ENCODE peak calls at places on chromosomes 13 and 19, in seven cellular contexts. N is IMR-90, U is ovary, M is left lung, V is stomach, B is psoas muscle, G is colonic mucosa. X is an unnamed sample.

GRCh38 chr19:37056776-37057175 is 21.5 kb upstream of the ZNF420 start:
- DNase-seq in U (no peak), V (no peak), N (no peak), M (no peak), G (no peak), B (no peak), X (no peak)

GRCh38 chr19:45467115-45467455 is 711 bp upstream of the FOSB start:
- DNase-seq in N (no peak), B (no peak), V (no peak), U (no peak), M (no peak), G (no peak), X (no peak)

GRCh38 chr13:26022538-26023292 is 29.1 kb downstream of the SHISA2 start:
- DNase-seq in G (no peak), M (peak), N (peak), B (peak), U (no peak), V (peak), X (no peak)

GRCh38 chr19:16233081-16233776 is 35.5 kb downstream of the AP1M1 start:
- DNase-seq in V (no peak), B (no peak), M (peak), U (no peak), N (no peak), G (no peak), X (no peak)

GRCh38 chr13:71949441-71949840 is 82.4 kb upstream of the DACH1 start:
- DNase-seq in U (no peak), V (no peak), M (no peak), B (no peak), N (no peak), G (no peak), X (no peak)

GRCh38 chr13:20241593-20241992 is 9.5 kb upstream of the GJB6 start:
- DNase-seq in G (no peak), M (no peak), N (no peak), U (no peak), V (no peak), B (no peak), X (no peak)

GRCh38 chr13:43686557-43686956 is 100.2 kb downstream of the ENOX1 start:
- DNase-seq in U (peak), V (no peak), G (no peak), M (no peak), B (peak), N (peak), X (no peak)

GRCh38 chr19:1042689-1043511 is 3.0 kb downstream of the ABCA7 start:
- DNase-seq in V (no peak), M (peak), U (no peak), N (no peak), B (peak), G (peak), X (no peak)

GRCh38 chr13:48808689-48809088 is 155.0 kb downstream of the CYSLTR2 start:
- DNase-seq in B (no peak), V (no peak), G (no peak), N (peak), U (no peak), M (no peak), X (no peak)

GRCh38 chr13:75612354-75612753 is 23.8 kb upstream of the LMO7 start:
- DNase-seq in U (no peak), N (peak), V (no peak), M (no peak), G (no peak), B (no peak), X (no peak)

GRCh38 chr13:31835932-31836331 is 96.6 kb downstream of the RXFP2 start:
- DNase-seq in U (no peak), N (peak), M (no peak), B (no peak), V (no peak), G (no peak), X (no peak)

GRCh38 chr13:111883571-111884343 is 183.2 kb upstream of the SOX1 start:
- DNase-seq in G (no peak), N (no peak), U (no peak), M (no peak), B (no peak), V (no peak), X (no peak)

GRCh38 chr19:3095375-3096191 is 1.4 kb downstream of the GNA11 start:
- DNase-seq in G (peak), U (no peak), B (peak), M (peak), N (no peak), V (no peak), X (no peak)

GRCh38 chr13:94416454-94417080 is 62.9 kb downstream of the DCT start:
- DNase-seq in U (no peak), N (peak), V (no peak), M (no peak), G (no peak), B (no peak), X (peak)

GRCh38 chr13:56189439-56189838 is 951.3 kb upstream of the PRR20A start:
- DNase-seq in M (no peak), G (no peak), B (no peak), N (no peak), U (no peak), V (no peak), X (no peak)

GRCh38 chr19:41951686-41952172 is 7.4 kb downstream of the RABAC1 start:
- DNase-seq in U (peak), V (peak), N (peak), B (peak), M (peak), G (peak), X (peak)

GRCh38 chr13:99626461-99627082 is 125.3 kb downstream of the TM9SF2 start:
- DNase-seq in U (peak), V (no peak), G (no peak), N (peak), B (no peak), M (no peak), X (no peak)

GRCh38 chr13:113907637-113908617 is 44.1 kb upstream of the GAS6 start:
- DNase-seq in V (peak), U (no peak), G (peak), B (no peak), M (no peak), N (peak), X (no peak)

GRCh38 chr19:17718988-17719711 is at the start of gene MAP1S:
- DNase-seq in B (peak), G (peak), M (peak), U (peak), V (peak), N (peak), X (peak)

GRCh38 chr19:53912653-53913052 is 3.6 kb downstream of the CACNG7 start:
- DNase-seq in M (peak), B (no peak), G (no peak), U (no peak), N (no peak), V (no peak), X (no peak)

GRCh38 chr19:11596156-11596555 is 1.1 kb upstream of the ZNF627 start:
- DNase-seq in U (no peak), G (no peak), V (no peak), N (no peak), M (no peak), B (no peak), X (no peak)

GRCh38 chr19:11598103-11598483 is 810 bp downstream of the ZNF627 start:
- DNase-seq in B (no peak), M (no peak), V (no peak), G (no peak), N (no peak), U (no peak), X (no peak)

GRCh38 chr19:11598746-11599145 is 1.5 kb downstream of the ZNF627 start:
- DNase-seq in U (no peak), N (no peak), B (no peak), V (no peak), G (no peak), M (no peak), X (no peak)

GRCh38 chr19:11594084-11594483 is 3.2 kb upstream of the ZNF627 start:
- DNase-seq in B (no peak), U (no peak), G (no peak), V (no peak), M (no peak), N (no peak), X (no peak)

DNA sequence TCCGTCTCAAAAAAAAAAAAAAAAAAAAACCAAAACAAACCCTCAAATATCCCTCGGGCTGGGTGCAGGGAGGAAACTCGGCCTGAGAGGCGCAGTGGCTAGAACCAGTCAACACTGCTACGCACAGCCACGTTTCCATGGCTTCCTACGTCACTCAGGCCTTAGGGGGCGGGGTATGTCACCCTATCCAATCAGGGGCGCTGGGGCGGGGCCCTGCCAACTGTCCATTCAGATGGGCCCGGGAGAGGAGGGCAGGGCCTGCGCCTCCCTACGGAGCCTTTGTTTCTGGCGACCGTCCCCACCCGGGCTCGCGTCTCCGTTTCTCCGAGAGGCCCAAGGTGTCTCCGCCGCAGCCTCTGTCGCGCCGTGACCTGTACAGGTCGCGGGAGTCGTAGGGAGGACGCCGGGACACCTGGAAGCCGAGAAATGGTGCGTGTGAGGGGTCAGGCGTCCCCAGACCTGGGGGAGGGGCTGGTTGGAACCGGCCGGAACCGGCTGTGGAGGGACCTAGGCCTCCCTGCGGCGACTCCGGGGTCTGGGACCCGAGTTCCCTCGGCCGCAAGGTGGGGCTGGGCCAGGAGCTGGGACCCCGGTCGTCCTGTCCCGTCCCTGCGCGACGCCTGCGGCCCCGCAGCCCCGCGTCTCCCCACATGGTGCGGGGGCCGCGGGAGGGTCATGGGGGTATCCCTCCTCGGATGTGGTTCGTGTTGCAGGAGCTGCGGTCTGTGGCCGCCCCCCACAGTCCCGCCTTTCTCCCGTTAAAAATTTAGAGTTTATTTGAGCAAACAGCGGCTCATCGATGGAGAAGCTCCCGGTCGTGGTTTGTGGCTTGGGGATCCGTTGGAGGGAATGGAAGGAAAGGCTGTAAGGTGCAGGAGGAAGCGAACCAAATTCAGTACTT is at the start of gene ZNF627:
- DNase-seq in V (peak), G (peak), U (peak), B (peak), M (peak), N (peak), X (peak)
- TF ChIP-seq CTCF in V (no peak), G (no peak), U (peak), B (no peak), M (peak), N (peak), X (peak)

GRCh38 chr13:40640845-40641458 is 25.5 kb downstream of the FOXO1 start:
- DNase-seq in B (peak), G (no peak), M (no peak), U (no peak), N (no peak), V (no peak), X (no peak)
- H3K4me3 ChIP-seq in B (no peak), G (no peak), M (no peak), U (no peak), N (no peak), V (no peak), X (no peak)

GRCh38 chr13:80338781-80339577 is 1.9 kb downstream of the SPRY2 start:
- DNase-seq in G (peak), N (peak), V (peak), B (peak), U (peak), M (peak), X (peak)
- TF ChIP-seq CTCF in G (no peak), N (peak), V (peak), B (peak), U (no peak), M (no peak), X (no peak)

DNA sequence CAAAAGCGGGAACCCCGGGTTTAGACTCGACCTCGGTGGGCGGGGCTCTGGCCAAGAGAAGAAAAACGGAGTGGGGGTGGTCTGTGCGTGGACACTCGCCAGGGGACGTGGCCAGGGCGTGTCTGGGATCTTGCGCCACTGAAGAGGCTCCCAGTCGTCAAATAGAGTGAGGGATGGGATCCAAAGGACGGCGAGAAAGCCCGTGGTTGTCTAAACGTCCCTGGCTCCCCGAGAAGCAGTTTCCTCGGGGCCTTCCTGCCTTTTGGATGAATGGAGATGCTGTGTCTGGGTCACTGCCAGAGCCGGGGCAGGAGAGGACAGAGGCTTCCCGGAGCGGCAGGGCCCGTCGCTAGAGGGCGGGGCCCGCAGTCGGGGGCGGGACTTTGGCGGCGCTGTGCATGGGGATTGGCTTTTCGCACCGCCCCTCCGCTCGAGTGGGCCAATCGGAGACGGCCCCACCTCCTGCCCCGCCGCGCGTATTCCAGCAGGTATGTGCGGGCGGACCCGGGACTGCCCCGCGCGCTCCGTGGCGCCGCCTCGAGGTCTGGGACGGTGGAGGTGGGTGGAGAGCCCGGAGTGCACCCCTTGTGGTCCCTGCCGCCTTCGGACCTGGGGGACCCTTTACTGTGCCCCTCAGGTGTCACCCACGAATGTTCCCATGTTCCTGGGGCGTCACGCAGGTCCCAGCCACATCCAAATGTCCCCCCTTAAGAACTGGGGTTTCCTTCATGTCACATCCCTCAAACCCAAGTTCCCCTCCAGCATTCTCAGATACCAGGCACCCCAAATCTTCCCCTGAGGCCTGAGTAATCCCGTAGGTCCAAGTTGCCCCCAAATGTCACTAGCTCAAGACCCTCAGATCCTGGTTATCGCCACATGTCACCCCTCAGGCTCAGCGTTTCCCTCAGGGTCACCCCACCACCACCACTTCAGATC is 38.4 kb downstream of the ZSWIM4 start:
- DNase-seq in G (peak), N (peak), B (peak), U (peak), M (peak), V (peak), X (peak)
- H3K4me3 ChIP-seq in G (no peak), N (no peak), B (peak), U (peak), M (peak), V (peak), X (peak)

DNA sequence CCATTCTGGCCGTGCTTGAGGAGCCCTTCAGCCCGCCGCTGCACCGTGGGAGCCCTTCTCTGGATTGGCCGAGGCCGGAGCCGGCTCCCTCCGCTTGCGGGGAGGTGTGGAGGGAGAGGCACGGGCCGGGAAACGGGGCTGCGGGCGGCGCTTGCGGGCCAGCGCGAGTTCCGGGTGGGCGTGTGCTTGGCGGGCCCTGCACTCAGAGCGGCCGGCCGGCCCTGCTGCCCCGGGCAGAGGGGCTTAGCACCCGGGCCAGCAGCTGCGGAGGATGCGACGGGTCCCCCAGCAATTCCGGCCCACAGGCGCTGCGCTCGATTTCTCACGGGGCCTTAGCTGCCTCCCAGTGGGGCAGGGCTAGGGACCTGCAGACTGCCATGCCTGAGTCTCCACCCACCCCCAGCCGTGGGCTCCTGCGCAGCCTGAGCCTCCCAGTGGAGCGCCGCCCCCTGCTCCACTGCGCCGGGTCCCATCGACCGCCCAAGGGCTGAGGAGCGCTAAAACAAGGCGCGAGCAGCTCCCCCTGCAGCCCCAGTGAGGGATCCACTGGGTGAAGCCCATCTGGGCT is 76.5 kb downstream of the PCDH20 start:
- DNase-seq in N (no peak), V (no peak), M (peak), U (no peak), G (no peak), B (peak), X (no peak)
- TF ChIP-seq CTCF in N (no peak), V (no peak), M (no peak), U (no peak), G (no peak), B (no peak), X (no peak)

DNA sequence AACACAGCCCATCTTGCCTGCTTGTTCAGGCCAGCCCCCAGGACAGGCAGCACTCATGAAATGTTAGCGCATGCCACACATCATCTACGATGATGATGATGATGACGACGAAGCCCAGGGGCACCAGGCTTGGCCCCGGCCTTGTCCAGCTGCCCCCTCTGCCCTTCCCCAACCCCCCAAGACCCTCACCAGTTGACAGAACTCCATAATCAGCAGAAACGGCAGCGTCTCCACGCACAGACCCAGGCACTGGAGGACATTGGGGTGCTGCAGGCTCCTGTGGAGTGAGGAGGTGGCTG is 9.0 kb downstream of the LMTK3 start:
- DNase-seq in B (no peak), V (no peak), M (no peak), N (no peak), G (no peak), U (no peak), X (no peak)
- H3K4me3 ChIP-seq in B (no peak), V (peak), M (peak), N (no peak), G (no peak), U (no peak), X (no peak)

GRCh38 chr13:92175330-92175729 is 776.9 kb downstream of the GPC5 start:
- DNase-seq in V (no peak), G (peak), M (no peak), N (peak), U (peak), B (no peak), X (peak)
- TF ChIP-seq CTCF in V (no peak), G (no peak), M (no peak), N (peak), U (no peak), B (no peak), X (no peak)

GRCh38 chr19:5628919-5629481 is 6.1 kb downstream of the SAFB start:
- DNase-seq in U (no peak), N (no peak), M (no peak), B (no peak), V (no peak), G (no peak), X (peak)

GRCh38 chr19:5632241-5632612 is 9.3 kb downstream of the SAFB start:
- DNase-seq in B (no peak), G (no peak), U (no peak), V (no peak), M (no peak), N (no peak), X (no peak)

GRCh38 chr19:5628470-5628869 is 5.6 kb downstream of the SAFB start:
- DNase-seq in N (peak), V (no peak), B (no peak), M (no peak), U (no peak), G (no peak), X (peak)

GRCh38 chr19:5632657-5633056 is 9.8 kb downstream of the SAFB start:
- DNase-seq in M (no peak), U (no peak), V (no peak), G (no peak), N (no peak), B (no peak), X (no peak)

DNA sequence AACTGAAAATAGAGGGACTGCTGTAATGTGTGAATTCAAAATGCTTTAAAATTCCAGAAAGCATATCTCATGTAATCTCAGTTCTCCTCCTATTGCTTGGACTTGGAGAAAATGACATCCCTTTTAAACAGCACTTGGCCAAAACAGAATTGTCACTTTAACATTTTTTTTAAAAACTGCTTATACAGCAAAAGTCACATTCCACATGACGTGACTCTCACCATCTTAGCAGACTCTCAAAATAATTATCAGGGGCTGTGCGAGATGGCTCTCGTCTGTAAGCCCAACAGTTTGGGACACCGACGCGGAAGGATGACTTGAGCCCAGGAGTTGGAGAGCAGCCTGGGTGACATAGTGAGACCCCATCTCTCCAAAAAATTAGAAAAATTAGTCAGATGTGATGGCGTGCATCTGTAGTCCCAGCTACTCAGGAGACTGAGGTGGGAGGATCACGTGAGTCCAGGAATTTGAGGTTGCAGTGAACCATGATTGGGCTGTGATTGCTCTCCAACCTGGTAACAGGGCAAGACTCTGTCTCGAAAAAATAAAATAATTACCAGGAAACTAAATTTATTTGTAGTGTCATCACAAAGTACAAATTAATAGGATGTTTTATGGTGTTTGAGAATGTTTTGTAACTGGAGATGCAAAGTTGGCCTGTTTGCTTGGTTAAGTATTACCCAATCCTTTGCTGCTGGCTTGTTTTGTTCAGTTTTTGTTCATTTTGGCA is 8.8 kb downstream of the SAFB start:
- DNase-seq in M (no peak), V (no peak), G (no peak), B (no peak), N (no peak), U (no peak), X (no peak)
- H3K4me3 ChIP-seq in M (no peak), V (no peak), G (no peak), B (peak), N (no peak), U (peak), X (no peak)

GRCh38 chr19:12885749-12886706 is 973 bp downstream of the KLF1 start:
- DNase-seq in M (no peak), B (no peak), N (no peak), G (no peak), V (no peak), U (no peak), X (no peak)
- TF ChIP-seq CTCF in M (peak), B (no peak), N (no peak), G (no peak), V (no peak), U (no peak), X (no peak)